ENCODE peak calls at places on chromosomes 12 and 14, in ten cellular contexts. H is uterus, F is prostate gland, W is tibial nerve, O is lower leg skin, U is transverse colon, P is Peyer's patch, T is K562, Z is HCT116, C is body of pancreas. Y is an unnamed sample.

GRCh38 chr14:69484444-69485113 is at the start of gene PLEKHD1:
- DNase-seq in Z (peak; percentile 18), F (no peak), W (no peak), T (peak; percentile 57), U (no peak), P (no peak), C (no peak), H (no peak), O (no peak), Y (no peak)

GRCh38 chr12:22416831-22417230 is 82.3 kb upstream of the ST8SIA1 start:
- DNase-seq in O (no peak), T (no peak), C (no peak), U (no peak), W (no peak), F (no peak), Z (no peak), H (no peak), P (no peak), Y (no peak)

GRCh38 chr14:105096206-105096875 is 31.1 kb upstream of the GPR132 start:
- DNase-seq in H (no peak), Z (no peak), W (no peak), U (no peak), C (no peak), F (no peak), T (no peak), O (no peak), P (no peak), Y (no peak)

GRCh38 chr12:65655074-65655493 is 169.2 kb upstream of the HMGA2 start:
- DNase-seq in O (no peak), H (no peak), P (no peak), F (no peak), U (no peak), Z (no peak), W (no peak), T (peak; percentile 53), C (no peak), Y (no peak)

GRCh38 chr14:25121342-25122129 is 71.6 kb upstream of the STXBP6 start:
- DNase-seq in H (no peak), O (peak; percentile 27), F (no peak), W (no peak), C (no peak), T (peak; percentile 5), P (no peak), Z (no peak), U (no peak), Y (no peak)

GRCh38 chr14:105093426-105094192 is 28.4 kb upstream of the GPR132 start:
- DNase-seq in C (peak; percentile 80), O (no peak), T (peak; percentile 84), H (peak; percentile 87), P (peak; percentile 89), W (no peak), U (peak; percentile 88), Z (peak; percentile 77), F (peak; percentile 83), Y (peak; percentile 64)

GRCh38 chr12:54650884-54651283 is 2.7 kb upstream of the DCD start:
- DNase-seq in W (no peak), P (no peak), T (no peak), U (no peak), F (no peak), H (no peak), O (no peak), Z (no peak), C (no peak), Y (no peak)

GRCh38 chr14:62269204-62269603 is 507.0 kb downstream of the SNAPC1 start:
- DNase-seq in O (no peak), Z (no peak), H (no peak), W (no peak), T (no peak), U (no peak), C (no peak), F (no peak), P (no peak), Y (peak; percentile 6)

GRCh38 chr14:69043598-69044267 is 64.6 kb upstream of the ACTN1 start:
- DNase-seq in T (no peak), H (peak; percentile 52), U (no peak), Z (no peak), F (no peak), O (no peak), P (no peak), C (no peak), W (peak; percentile 51), Y (peak; percentile 75)

GRCh38 chr12:75725505-75726120 is 214.2 kb upstream of the KRR1 start:
- DNase-seq in C (no peak), T (no peak), U (no peak), F (no peak), H (no peak), O (no peak), W (no peak), P (no peak), Z (peak; percentile 89), Y (no peak)

GRCh38 chr14:100035700-100036099 is 29.5 kb upstream of the EVL start:
- DNase-seq in O (no peak), H (no peak), P (no peak), F (no peak), W (no peak), T (no peak), Z (no peak), C (no peak), U (no peak), Y (no peak)

GRCh38 chr14:22448035-22448904 is 140.8 kb downstream of the DAD1 start:
- DNase-seq in W (no peak), C (no peak), Z (no peak), H (no peak), T (no peak), O (no peak), F (no peak), P (no peak), U (no peak), Y (peak; percentile 95)

GRCh38 chr14:77140937-77141591 is 527 bp downstream of the ZDHHC22 start:
- DNase-seq in T (peak; percentile 38), U (no peak), H (no peak), C (no peak), Z (no peak), F (no peak), P (no peak), W (no peak), O (no peak), Y (no peak)

GRCh38 chr12:106227641-106228319 is 20.0 kb downstream of the CKAP4 start:
- DNase-seq in P (no peak), U (peak; percentile 39), F (peak; percentile 44), C (peak; percentile 27), W (no peak), Z (no peak), H (no peak), T (no peak), O (peak; percentile 83), Y (peak; percentile 55)

GRCh38 chr12:65607271-65607880 is 216.9 kb upstream of the HMGA2 start:
- DNase-seq in T (no peak), H (no peak), F (peak; percentile 40), C (peak; percentile 24), W (no peak), P (no peak), O (no peak), Z (no peak), U (no peak), Y (no peak)

GRCh38 chr14:37246427-37246829 is 48.7 kb downstream of the MIPOL1 start:
- DNase-seq in Z (peak; percentile 39), H (no peak), O (no peak), W (no peak), P (no peak), C (no peak), T (peak; percentile 26), U (no peak), F (peak; percentile 24), Y (peak; percentile 52)

GRCh38 chr12:85740190-85740589 is 96.0 kb downstream of the RASSF9 start:
- DNase-seq in W (no peak), T (no peak), H (no peak), O (no peak), P (no peak), C (no peak), Z (no peak), F (no peak), U (no peak), Y (no peak)

GRCh38 chr14:95316826-95317225 is 2.9 kb downstream of the CLMN start:
- DNase-seq in U (no peak), P (no peak), H (no peak), T (no peak), F (no peak), Z (no peak), O (no peak), W (no peak), C (no peak), Y (no peak)

GRCh38 chr14:73729556-73730265 is 15.5 kb upstream of the PNMA1 start:
- DNase-seq in Z (no peak), U (no peak), W (no peak), O (no peak), F (no peak), P (no peak), T (no peak), H (no peak), C (no peak), Y (no peak)
- TF ChIP-seq POLR2A in Z (no peak), U (no peak), W (no peak), O (no peak), F (no peak), P (no peak), T (no peak), H (no peak), C (no peak), Y (no peak)

GRCh38 chr14:106877527-106877926 is 1351.1 kb downstream of the TMEM121 start:
- DNase-seq in U (no peak), P (no peak), Z (no peak), C (no peak), F (no peak), T (no peak), H (no peak), O (no peak), W (no peak), Y (no peak)
- H3K4me3 ChIP-seq in U (no peak overlapping the region), P (no peak overlapping the region), Z (no peak overlapping the region), C (no peak overlapping the region), F (no peak overlapping the region), T (no peak overlapping the region), H (no peak overlapping the region), O (no peak overlapping the region), W (no peak overlapping the region), Y (no peak overlapping the region)

DNA sequence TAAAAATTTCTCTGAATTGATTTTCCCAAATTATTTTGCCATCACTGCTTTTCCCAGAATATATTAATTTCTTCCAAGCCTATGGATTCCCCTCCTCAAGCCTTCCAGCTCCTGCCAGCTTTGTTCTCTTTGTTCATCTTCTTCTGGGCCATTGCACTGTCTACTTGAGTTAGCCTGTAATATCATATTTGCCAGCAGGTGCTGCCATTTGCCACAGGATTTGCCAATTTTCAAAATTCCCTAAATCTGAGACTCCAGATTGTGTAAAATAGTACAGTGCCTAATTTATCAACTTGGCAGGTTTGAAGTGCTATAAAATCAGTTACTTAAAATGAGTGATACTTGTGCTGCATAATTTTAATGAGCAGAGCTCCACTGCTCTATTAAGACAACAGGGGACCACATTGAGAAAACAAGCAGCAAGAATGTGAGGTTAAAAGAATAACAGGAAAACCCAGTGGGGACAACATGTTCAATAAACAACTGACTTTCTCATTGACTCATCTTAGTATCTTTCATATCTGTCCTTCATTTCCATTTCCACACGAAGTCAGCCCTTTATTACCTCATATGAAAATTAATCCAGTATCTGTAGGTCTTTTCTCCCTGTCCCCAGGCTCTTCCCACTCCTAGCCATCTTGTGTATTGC is 84.6 kb upstream of the CCDC196 start:
- DNase-seq in W (no peak), H (no peak), F (no peak), U (no peak), O (no peak), T (no peak), Z (no peak), C (peak; percentile 16), P (no peak), Y (peak; percentile 7)
- TF ChIP-seq CTCF in W (peak; percentile 34), H (no peak), F (no peak), U (peak; percentile 20), O (no peak), T (no peak), Z (peak; percentile 45), C (peak; percentile 74), P (peak; percentile 52), Y (peak; percentile 35)

GRCh38 chr12:49201595-49202295 is 12.9 kb upstream of the TUBA1A start:
- DNase-seq in U (no peak), O (no peak), T (no peak), F (no peak), H (peak; percentile 37), C (no peak), P (no peak), Z (no peak), W (no peak), Y (peak; percentile 40)
- TF ChIP-seq POLR2A in U (no peak), O (no peak), T (no peak), F (no peak), H (no peak), C (no peak), P (no peak), Z (no peak), W (no peak), Y (no peak)

Y was measured in NB4.